ENCODE peak calls at places on chromosomes 3 and 15, in nine cellular contexts. K is BJ; J is skeletal muscle cell; A is central memory CD4-positive, alpha-beta T cell; T is substantia nigra; X is right cardiac atrium; E is GM12864; W is stimulated activated CD8-positive, alpha-beta memory T cell treated with anti-CD3 and anti-CD28 coated beads, Interleukin-4, amount 100 ng/mL, for 24 hours; G is mesothelial cell of epicardium. R is an unnamed sample.

GRCh38 chr3:181581651-181582050 is 130.1 kb upstream of the SOX2 start:
- DNase-seq in W (no peak), X (no peak), J (no peak), A (no peak), K (no peak), E (no peak), G (no peak), T (no peak), R (no peak)

GRCh38 chr3:134441321-134441720 is 44.5 kb downstream of the ANAPC13 start:
- DNase-seq in E (no peak), G (peak), J (no peak), K (no peak), W (no peak), X (no peak), A (no peak), T (no peak), R (no peak)

GRCh38 chr15:55221090-55222011 is 24.6 kb upstream of the RSL24D1 start:
- DNase-seq in K (peak), G (no peak), X (no peak), A (no peak), W (no peak), J (peak), E (peak), T (no peak), R (no peak)

GRCh38 chr15:95558131-95558530 is 772.4 kb upstream of the NR2F2 start:
- DNase-seq in K (no peak), E (no peak), X (no peak), G (no peak), W (no peak), J (no peak), A (no peak), T (no peak), R (no peak)

GRCh38 chr15:70508561-70509281 is 254.6 kb downstream of the UACA start:
- DNase-seq in J (peak), W (no peak), K (no peak), X (no peak), T (no peak), A (no peak), E (no peak), G (no peak), R (no peak)

GRCh38 chr3:56725175-56725574 is 42.1 kb upstream of the TASOR start:
- DNase-seq in G (no peak), K (no peak), T (no peak), X (no peak), J (no peak), W (peak), A (peak), E (peak), R (no peak)

GRCh38 chr3:17915341-17915740 is 172.9 kb upstream of the TBC1D5 start:
- DNase-seq in T (no peak), J (no peak), A (no peak), W (no peak), X (no peak), K (no peak), E (no peak), G (no peak), R (no peak)

GRCh38 chr3:14238356-14238755 is 59.7 kb downstream of the LSM3 start:
- DNase-seq in K (no peak), J (no peak), A (no peak), G (no peak), T (no peak), W (no peak), E (no peak), X (no peak), R (no peak)

GRCh38 chr3:37711721-37712120 is 150.0 kb upstream of the CTDSPL start:
- DNase-seq in W (no peak), G (no peak), X (no peak), J (no peak), T (no peak), E (no peak), A (no peak), K (no peak), R (no peak)

GRCh38 chr15:85542895-85543331 is 162.5 kb downstream of the AKAP13 start:
- DNase-seq in W (no peak), J (no peak), G (no peak), E (no peak), T (no peak), K (no peak), A (no peak), X (no peak), R (no peak)

GRCh38 chr15:86077070-86077469 is 2.6 kb upstream of the AGBL1 start:
- DNase-seq in W (no peak), E (no peak), J (no peak), X (no peak), T (no peak), K (no peak), A (no peak), G (no peak), R (no peak)

GRCh38 chr3:35664460-35664919 is 25.2 kb downstream of the ARPP21 start:
- DNase-seq in A (no peak), E (no peak), W (no peak), X (peak), J (peak), T (peak), K (no peak), G (peak), R (no peak)

GRCh38 chr3:170999737-171000242 is 26.7 kb downstream of the SLC2A2 start:
- DNase-seq in J (peak), E (no peak), T (no peak), G (no peak), K (peak), X (no peak), W (no peak), A (no peak), R (no peak)

GRCh38 chr15:52337198-52337853 is 41.7 kb upstream of the MYO5C start:
- DNase-seq in W (no peak), A (no peak), G (no peak), K (no peak), T (no peak), X (no peak), J (peak), E (no peak), R (no peak)

GRCh38 chr3:130950641-130951040 is 56.8 kb downstream of the ATP2C1 start:
- DNase-seq in T (no peak), X (no peak), A (no peak), G (no peak), K (no peak), J (no peak), W (no peak), E (no peak), R (no peak)

GRCh38 chr3:124985358-124985757 is 50.8 kb upstream of the MUC13 start:
- DNase-seq in T (no peak), W (no peak), A (no peak), K (peak), E (no peak), X (no peak), J (peak), G (no peak), R (no peak)

GRCh38 chr15:92044510-92044909 is 191.0 kb downstream of the SLCO3A1 start:
- DNase-seq in J (no peak), X (no peak), E (no peak), W (no peak), T (no peak), G (no peak), K (no peak), A (no peak), R (no peak)

GRCh38 chr3:160753953-160754352 is 2.1 kb upstream of the PPM1L start:
- DNase-seq in X (no peak), W (no peak), J (no peak), E (no peak), K (no peak), G (no peak), A (no peak), T (no peak), R (no peak)

GRCh38 chr3:46903341-46904302 is 26.1 kb downstream of the PTH1R start:
- DNase-seq in W (no peak), E (no peak), J (no peak), T (no peak), A (no peak), X (peak), G (no peak), K (no peak), R (peak)

GRCh38 chr15:100781061-100781960 is 98.3 kb upstream of the ALDH1A3 start:
- DNase-seq in A (no peak), X (no peak), K (no peak), J (no peak), E (no peak), W (no peak), T (no peak), G (peak), R (peak)

GRCh38 chr15:48096813-48097212 is 24.0 kb upstream of the SLC24A5 start:
- DNase-seq in X (no peak), E (no peak), W (no peak), K (peak), J (peak), A (no peak), T (no peak), G (no peak), R (no peak)

GRCh38 chr3:30835667-30836066 is 58.8 kb downstream of the GADL1 start:
- DNase-seq in T (no peak), A (no peak), E (no peak), J (no peak), G (no peak), X (no peak), W (no peak), K (no peak), R (no peak)

GRCh38 chr3:127386490-127386889 is 98.6 kb upstream of the PRR20G start:
- DNase-seq in J (no peak), T (no peak), K (no peak), X (no peak), E (no peak), W (no peak), G (no peak), A (no peak), R (no peak)

GRCh38 chr3:170997966-170998913 is 28.3 kb downstream of the SLC2A2 start:
- DNase-seq in X (no peak), A (no peak), K (peak), W (no peak), J (no peak), E (no peak), T (no peak), G (no peak), R (no peak)

GRCh38 chr15:52783191-52783829 is 6.8 kb downstream of the ONECUT1 start:
- DNase-seq in G (no peak), E (no peak), X (no peak), J (no peak), T (no peak), K (no peak), W (no peak), A (no peak), R (no peak)

GRCh38 chr15:77009176-77009575 is 14.2 kb downstream of the PSTPIP1 start:
- DNase-seq in A (no peak), W (no peak), J (no peak), K (no peak), G (no peak), X (peak), T (no peak), E (no peak), R (no peak)

GRCh38 chr3:52238761-52239701 is at the start of gene TWF2:
- DNase-seq in T (peak), J (peak), A (peak), K (no peak), W (peak), X (peak), G (peak), E (no peak), R (no peak)

GRCh38 chr3:14879161-14879888 is 60.6 kb downstream of the FGD5 start:
- DNase-seq in W (no peak), G (no peak), K (no peak), X (peak), J (no peak), T (no peak), E (no peak), A (peak), R (peak)

GRCh38 chr3:76293856-76294255 is 508.5 kb upstream of the ZNF717 start:
- DNase-seq in T (no peak), X (no peak), J (no peak), W (no peak), A (no peak), E (no peak), K (no peak), G (no peak), R (no peak)

GRCh38 chr15:58340176-58340575 is 91.6 kb upstream of the LIPC start:
- DNase-seq in K (no peak), T (no peak), A (no peak), X (no peak), W (no peak), J (peak), E (no peak), G (no peak), R (no peak)

GRCh38 chr3:147699175-147699838 is 290.1 kb downstream of the ZIC1 start:
- DNase-seq in G (no peak), E (no peak), W (no peak), X (no peak), K (peak), J (peak), A (no peak), T (no peak), R (no peak)

GRCh38 chr3:174955513-174956001 is 96.4 kb downstream of the NAALADL2 start:
- DNase-seq in A (no peak), G (no peak), E (no peak), T (no peak), W (no peak), J (no peak), K (no peak), X (peak), R (no peak)

R was measured in suprapubic skin.